ENCODE peak calls at places on chromosome 3, in seven cellular contexts. A is MM.1S; H is CD4-positive, CD25-positive, alpha-beta regulatory T cell; Y is transverse colon; O is Karpas-422; M is IMR-90; K is aorta. S is an unnamed sample. For H3K4me1, the result is how much of the 10 kb centered on the place peaks cover.

GRCh38 chr3:44120721-44121582 is 120.7 kb upstream of the TOPAZ1 start:
- DNase-seq in A (no peak), H (no peak), Y (no peak), O (no peak), M (no peak), K (no peak), S (no peak)

GRCh38 chr3:195119461-195120198 is 151.3 kb downstream of the XXYLT1 start:
- DNase-seq in A (no peak), H (no peak), Y (no peak), O (no peak), M (peak), K (no peak), S (no peak)

GRCh38 chr3:54122046-54122801 is at the start of gene CACNA2D3:
- DNase-seq in A (peak), H (no peak), Y (peak), O (peak), M (no peak), K (no peak), S (no peak)

GRCh38 chr3:177294221-177294620 is 96.9 kb upstream of the TBL1XR1 start:
- DNase-seq in A (no peak), H (no peak), Y (no peak), O (no peak), M (peak), K (peak), S (no peak)

GRCh38 chr3:114221165-114221880 is 16.1 kb downstream of the ZNF80 start:
- DNase-seq in A (no peak), H (peak), Y (peak), O (no peak), M (no peak), K (no peak), S (no peak)

GRCh38 chr3:177195941-177196472 is 1.3 kb downstream of the TBL1XR1 start:
- DNase-seq in A (peak), H (peak), Y (no peak), O (peak), M (no peak), K (no peak), S (peak)

GRCh38 chr3:119420196-119420595 is 43.2 kb downstream of the TMEM39A start:
- DNase-seq in A (no peak), H (no peak), Y (no peak), O (no peak), M (no peak), K (no peak), S (no peak)

GRCh38 chr3:39434574-39434973 is 28.1 kb downstream of the RPSA start:
- DNase-seq in A (no peak), H (no peak), Y (no peak), O (no peak), M (peak), K (no peak), S (no peak)

GRCh38 chr3:106678657-106679390 is 698.4 kb upstream of the CCDC54 start:
- DNase-seq in A (no peak), H (no peak), Y (no peak), O (no peak), M (no peak), K (no peak), S (no peak)

GRCh38 chr3:99625643-99626414 is 12.6 kb upstream of the COL8A1 start:
- DNase-seq in A (no peak), H (no peak), Y (no peak), O (no peak), M (peak), K (no peak), S (no peak)

GRCh38 chr3:177410734-177411133 is 213.5 kb upstream of the TBL1XR1 start:
- DNase-seq in A (peak), H (peak), Y (peak), O (no peak), M (no peak), K (no peak), S (peak)

GRCh38 chr3:55746808-55747413 is 259.8 kb upstream of the WNT5A start:
- DNase-seq in A (peak), H (no peak), Y (no peak), O (peak), M (peak), K (no peak), S (no peak)

GRCh38 chr3:114115151-114115550 is 58.6 kb downstream of the QTRT2 start:
- DNase-seq in A (no peak), H (no peak), Y (no peak), O (peak), M (no peak), K (no peak), S (no peak)

GRCh38 chr3:179811321-179812095 is 158.7 kb downstream of the USP13 start:
- DNase-seq in A (peak), H (no peak), Y (peak), O (peak), M (peak), K (no peak), S (no peak)

GRCh38 chr3:37559461-37559860 is 302.2 kb upstream of the CTDSPL start:
- DNase-seq in A (no peak), H (no peak), Y (no peak), O (no peak), M (peak), K (no peak), S (no peak)

GRCh38 chr3:155647988-155648591 is 96.8 kb downstream of the PLCH1 start:
- DNase-seq in A (no peak), H (no peak), Y (no peak), O (no peak), M (no peak), K (no peak), S (no peak)

GRCh38 chr3:106245400-106245799 is 376.6 kb upstream of the CBLB start:
- DNase-seq in A (no peak), H (no peak), Y (no peak), O (no peak), M (no peak), K (no peak), S (no peak)

GRCh38 chr3:157532529-157533297 is 29.5 kb upstream of the VEPH1 start:
- DNase-seq in A (peak), H (peak), Y (no peak), O (peak), M (peak), K (no peak), S (peak)

GRCh38 chr3:76760336-76760735 is 279.6 kb upstream of the ROBO2 start:
- DNase-seq in A (no peak), H (no peak), Y (no peak), O (no peak), M (no peak), K (no peak), S (no peak)

GRCh38 chr3:42502429-42503250 is at the start of gene VIPR1:
- DNase-seq in A (peak), H (peak), Y (peak), O (peak), M (no peak), K (peak), S (peak)

GRCh38 chr3:186902154-186902553 is 28.2 kb upstream of the ST6GAL1 start:
- DNase-seq in A (no peak), H (no peak), Y (no peak), O (no peak), M (no peak), K (no peak), S (no peak)

GRCh38 chr3:171134170-171134569 is 107.7 kb upstream of the SLC2A2 start:
- DNase-seq in A (no peak), H (no peak), Y (no peak), O (no peak), M (no peak), K (no peak), S (no peak)

GRCh38 chr3:127158614-127159221 is 34.2 kb upstream of the PRR23E start:
- DNase-seq in A (no peak), H (no peak), Y (no peak), O (no peak), M (no peak), K (no peak), S (no peak)

GRCh38 chr3:186785517-186786018 is 2.2 kb downstream of the EIF4A2 start:
- DNase-seq in A (no peak), H (no peak), Y (no peak), O (peak), M (no peak), K (no peak), S (no peak)

GRCh38 chr3:23170306-23170705 is 32.8 kb upstream of the UBE2E2 start:
- DNase-seq in A (no peak), H (no peak), Y (no peak), O (no peak), M (peak), K (no peak), S (no peak)

GRCh38 chr3:23479026-23479425 is 275.9 kb downstream of the UBE2E2 start:
- DNase-seq in A (no peak), H (no peak), Y (no peak), O (no peak), M (no peak), K (no peak), S (no peak)

GRCh38 chr3:102141096-102141912 is 292.0 kb downstream of the NFKBIZ start:
- DNase-seq in A (no peak), H (no peak), Y (no peak), O (no peak), M (peak), K (no peak), S (no peak)

GRCh38 chr3:134328147-134328591 is 46.1 kb downstream of the AMOTL2 start:
- DNase-seq in A (no peak), H (no peak), Y (no peak), O (no peak), M (peak), K (no peak), S (no peak)

GRCh38 chr3:145776782-145777408 is 384.1 kb downstream of the PLOD2 start:
- DNase-seq in A (peak), H (no peak), Y (no peak), O (peak), M (peak), K (no peak), S (no peak)

GRCh38 chr3:21620511-21621395 is 130.3 kb downstream of the ZNF385D start:
- DNase-seq in A (no peak), H (no peak), Y (no peak), O (no peak), M (no peak), K (no peak), S (no peak)

GRCh38 chr3:62011667-62012066 is 361.7 kb downstream of the FEZF2 start:
- DNase-seq in A (no peak), H (no peak), Y (no peak), O (no peak), M (peak), K (no peak), S (no peak)

GRCh38 chr3:47288966-47289910 is 6.5 kb downstream of the KLHL18 start:
- DNase-seq in A (no peak), H (no peak), Y (no peak), O (no peak), M (no peak), K (no peak), S (no peak)

GRCh38 chr3:183491923-183492848 is 63.3 kb downstream of the KLHL6 start:
- DNase-seq in A (no peak), H (no peak), Y (no peak), O (no peak), M (no peak), K (no peak), S (no peak)

GRCh38 chr3:145943994-145944393 is 217.0 kb downstream of the PLOD2 start:
- DNase-seq in A (no peak), H (no peak), Y (no peak), O (no peak), M (no peak), K (no peak), S (no peak)

GRCh38 chr3:194101592-194102432 is 34.1 kb upstream of the HES1 start:
- DNase-seq in A (peak), H (no peak), Y (peak), O (peak), M (no peak), K (no peak), S (no peak)

GRCh38 chr3:77038928-77039605 is 832 bp upstream of the ROBO2 start:
- DNase-seq in A (no peak), H (no peak), Y (no peak), O (no peak), M (peak), K (no peak), S (no peak)

GRCh38 chr3:143820466-143821221 is 27.6 kb downstream of the SLC9A9 start:
- DNase-seq in A (peak), H (no peak), Y (no peak), O (no peak), M (no peak), K (peak), S (no peak)

GRCh38 chr3:65093641-65094040 is 405.8 kb upstream of the ADAMTS9 start:
- DNase-seq in A (no peak), H (no peak), Y (no peak), O (no peak), M (no peak), K (no peak), S (no peak)

GRCh38 chr3:120272294-120272693 is 12.7 kb downstream of the GPR156 start:
- DNase-seq in A (no peak), H (no peak), Y (no peak), O (no peak), M (no peak), K (no peak), S (no peak)

DNA sequence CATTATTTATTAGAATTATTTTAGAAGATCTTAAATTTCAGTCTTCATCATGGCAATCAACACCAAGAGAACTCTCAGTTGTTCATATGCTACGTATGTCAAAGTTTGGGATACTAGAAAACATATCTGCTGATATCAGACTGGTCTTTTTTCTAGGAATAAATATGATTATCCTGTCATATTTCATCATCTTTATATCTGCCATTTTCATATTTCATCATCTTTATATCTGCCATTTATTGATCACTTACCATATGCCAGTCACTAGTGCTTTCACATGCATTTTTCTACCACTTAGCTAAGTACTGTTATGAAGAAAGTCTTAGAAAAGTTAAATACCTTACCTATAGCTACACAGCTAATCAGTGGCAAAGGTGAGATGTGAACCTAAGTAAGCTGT is 2.8 kb upstream of the ZCWPW2 start:
- DNase-seq in A (no peak), H (no peak), Y (no peak), O (peak), M (no peak), K (no peak), S (no peak)
- H3K4me1 ChIP-seq in A (under half), H (under half), Y (under half), O (half or more), M (under half), K (under half), S (under half)

DNA sequence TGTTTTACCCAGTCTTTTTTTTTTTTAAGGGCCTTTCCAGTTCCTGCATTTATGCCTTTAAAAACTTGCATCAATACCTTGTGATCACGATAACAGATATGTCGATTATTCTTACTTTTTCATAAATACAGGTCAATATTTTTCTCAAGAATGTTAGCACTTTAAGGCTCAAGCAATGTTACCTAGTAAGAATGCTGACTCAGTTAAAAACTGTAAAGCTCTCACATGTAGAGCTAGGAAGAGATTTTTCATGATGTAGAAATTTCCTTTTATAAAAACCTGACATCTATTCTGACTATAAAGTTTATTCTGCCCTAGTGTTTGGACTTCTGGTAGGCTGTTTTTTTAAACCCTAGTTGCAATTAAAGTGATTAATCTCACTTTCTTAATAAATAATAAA is 684.0 kb downstream of the ZBBX start:
- DNase-seq in A (no peak), H (no peak), Y (no peak), O (no peak), M (no peak), K (no peak), S (no peak)
- H3K27ac ChIP-seq in A (no peak), H (no peak), Y (no peak), O (no peak), M (no peak), K (no peak), S (no peak)

GRCh38 chr3:129425619-129426018 is 2.8 kb downstream of the EFCAB12 start:
- DNase-seq in A (no peak), H (no peak), Y (no peak), O (no peak), M (no peak), K (no peak), S (no peak)

GRCh38 chr3:129429080-129429451 is 630 bp upstream of the EFCAB12 start:
- DNase-seq in A (no peak), H (no peak), Y (no peak), O (no peak), M (no peak), K (no peak), S (no peak)

GRCh38 chr3:129428020-129428381 is 435 bp downstream of the EFCAB12 start:
- DNase-seq in A (no peak), H (no peak), Y (no peak), O (no peak), M (no peak), K (no peak), S (no peak)

GRCh38 chr3:129429597-129429996 is 1.2 kb upstream of the EFCAB12 start:
- DNase-seq in A (no peak), H (no peak), Y (no peak), O (no peak), M (no peak), K (no peak), S (no peak)

GRCh38 chr3:129428382-129429079 is at the start of gene EFCAB12:
- DNase-seq in A (peak), H (peak), Y (peak), O (peak), M (peak), K (peak), S (peak)
- H3K4me3 ChIP-seq in A (peak), H (peak), Y (peak), O (peak), M (peak), K (no peak), S (peak)

DNA sequence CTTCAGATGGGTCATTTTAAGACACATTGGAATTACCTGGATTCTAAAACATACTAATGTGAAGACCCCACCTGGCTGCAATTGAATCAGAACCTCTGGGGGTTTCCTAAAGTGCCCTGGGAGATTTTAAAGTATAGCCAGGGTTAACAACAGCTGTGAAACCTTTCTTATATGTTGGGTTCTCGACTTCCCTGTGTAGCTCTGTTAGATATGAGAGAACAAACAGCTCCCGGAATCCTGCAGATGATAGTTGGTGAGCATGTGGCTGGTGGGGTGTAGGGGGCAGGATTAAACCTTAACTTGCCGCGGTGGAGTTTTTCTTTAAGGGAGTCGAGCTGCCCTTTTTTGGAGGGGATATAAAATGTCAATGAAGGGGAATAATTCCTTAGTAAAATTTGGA is 12.1 kb downstream of the PLCL2 start:
- DNase-seq in A (no peak), H (no peak), Y (no peak), O (no peak), M (no peak), K (no peak), S (no peak)
- H3K4me1 ChIP-seq in A (under half), H (under half), Y (under half), O (under half), M (under half), K (under half), S (half or more)

S was measured in naive thymus-derived CD4-positive, alpha-beta T cell.